ENCODE peak calls at places on chromosomes 7 and 10, in eight cellular contexts. O is pancreas; G is activated naive CD4-positive, alpha-beta T cell treated with Interleukin-2 at 50 U/mL for 16 hours; H is effector CD4-positive, alpha-beta T cell; X is neural progenitor cell; J is NCI-H1092 treated with DMSO at 0.1 percent for 48 hours; E is T follicular helper cell; Z is hepatic stellate cell. M is an unnamed sample.
A peak's percentile ranks its signal among the peaks of the same experiment; 100 is the strongest.

GRCh38 chr10:60817135-60817805 is 39.0 kb downstream of the CDK1 start:
- DNase-seq in E (no peak), O (no peak), J (no peak), X (no peak), H (no peak), G (no peak), Z (peak; percentile 22), M (no peak)

GRCh38 chr7:158394936-158395335 is 192.7 kb downstream of the PTPRN2 start:
- DNase-seq in X (peak; percentile 75), E (peak; percentile 7), J (no peak), G (peak; percentile 42), H (peak; percentile 9), O (peak; percentile 51), Z (no peak), M (no peak)

GRCh38 chr7:105487559-105488218 is 34.4 kb downstream of the PUS7 start:
- DNase-seq in G (no peak), H (no peak), Z (peak; percentile 75), J (no peak), O (no peak), X (peak; percentile 9), E (no peak), M (peak; percentile 99)

GRCh38 chr7:503575-504111 is 16.0 kb downstream of the PDGFA start:
- DNase-seq in E (no peak), J (no peak), O (peak; percentile 95), H (no peak), G (no peak), Z (no peak), X (no peak), M (no peak)

GRCh38 chr7:104946338-104946737 is 67.7 kb upstream of the KMT2E start:
- DNase-seq in H (no peak), X (no peak), G (no peak), E (no peak), J (no peak), O (no peak), Z (no peak), M (peak; percentile 25)

GRCh38 chr7:22990588-22990949 is 23.4 kb downstream of the HYCC1 start:
- DNase-seq in H (no peak), G (no peak), J (no peak), Z (no peak), E (no peak), X (no peak), O (no peak), M (peak; percentile 12)

GRCh38 chr7:134737561-134738353 is 41.7 kb upstream of the CALD1 start:
- DNase-seq in E (no peak), O (no peak), J (no peak), X (no peak), Z (no peak), G (peak; percentile 21), H (no peak), M (no peak)

GRCh38 chr10:30784521-30784895 is 155.0 kb upstream of the LYZL2 start:
- DNase-seq in J (peak; percentile 43), E (no peak), Z (peak; percentile 31), G (no peak), O (no peak), H (no peak), X (no peak), M (peak; percentile 77)

GRCh38 chr7:34845666-34846361 is 187.8 kb downstream of the NPSR1 start:
- DNase-seq in E (no peak), J (peak; percentile 50), H (no peak), G (no peak), Z (no peak), X (no peak), O (no peak), M (no peak)

GRCh38 chr7:108292541-108292940 is 162.4 kb upstream of the LAMB4 start:
- DNase-seq in O (no peak), H (no peak), E (no peak), X (no peak), J (no peak), Z (no peak), G (no peak), M (peak; percentile 58)

GRCh38 chr7:65978891-65979582 is 3.0 kb downstream of the GUSB start:
- DNase-seq in H (no peak), J (no peak), Z (no peak), O (no peak), X (no peak), G (no peak), E (no peak), M (no peak)

GRCh38 chr7:11775401-11775800 is 56.6 kb downstream of the THSD7A start:
- DNase-seq in G (no peak), X (no peak), H (no peak), J (no peak), E (no peak), Z (no peak), O (no peak), M (no peak)

GRCh38 chr10:77927343-77928256 is 1.0 kb upstream of the DLG5 start:
- DNase-seq in H (no peak), X (peak; percentile 50), J (no peak), O (no peak), E (no peak), Z (no peak), G (no peak), M (no peak)